ENCODE peak calls at places on chromosomes 2 and 18, in five cellular contexts. One of them, this sample, is unnamed.

GRCh38 chr2:23549821-23550535 is 165.0 kb downstream of the KLHL29 start:
- DNase-seq in GM12891: no peak
- DNase-seq in testis: no peak
- DNase-seq in right lobe of liver: no peak
- DNase-seq in H54: no peak
- DNase-seq in this sample: no peak

GRCh38 chr2:28461056-28461455 is 34.8 kb upstream of the PLB1 start:
- DNase-seq in GM12891: no peak
- DNase-seq in testis: no peak
- DNase-seq in right lobe of liver: no peak
- DNase-seq in H54: no peak
- DNase-seq in this sample: no peak

GRCh38 chr18:59835656-59836379 is 64.0 kb upstream of the PMAIP1 start:
- DNase-seq in GM12891: no peak
- DNase-seq in testis: no peak
- DNase-seq in right lobe of liver: no peak
- DNase-seq in H54: no peak
- DNase-seq in this sample: no peak

GRCh38 chr2:127621981-127622431 is 23.9 kb upstream of the GPR17 start:
- DNase-seq in GM12891: no peak
- DNase-seq in testis: no peak
- DNase-seq in right lobe of liver: no peak
- DNase-seq in H54: no peak
- DNase-seq in this sample: peak; percentile 12

GRCh38 chr2:64404743-64405142 is 49.2 kb upstream of the LGALSL start:
- DNase-seq in GM12891: no peak
- DNase-seq in testis: peak; percentile 68
- DNase-seq in right lobe of liver: peak; percentile 73
- DNase-seq in H54: no peak
- DNase-seq in this sample: no peak

GRCh38 chr2:30981101-30981500 is 157.1 kb downstream of the GALNT14 start:
- DNase-seq in GM12891: no peak
- DNase-seq in testis: no peak
- DNase-seq in right lobe of liver: no peak
- DNase-seq in H54: no peak
- DNase-seq in this sample: no peak

GRCh38 chr2:9060819-9061218 is 57.3 kb upstream of the MBOAT2 start:
- DNase-seq in GM12891: no peak
- DNase-seq in testis: no peak
- DNase-seq in right lobe of liver: no peak
- DNase-seq in H54: no peak
- DNase-seq in this sample: no peak

GRCh38 chr2:196924051-196924450 is 2.5 kb downstream of the PGAP1 start:
- DNase-seq in GM12891: no peak
- DNase-seq in testis: no peak
- DNase-seq in right lobe of liver: no peak
- DNase-seq in H54: no peak
- DNase-seq in this sample: no peak

GRCh38 chr2:68317971-68318685 is 1.6 kb downstream of the CNRIP1 start:
- DNase-seq in GM12891: no peak
- DNase-seq in testis: peak; percentile 21
- DNase-seq in right lobe of liver: no peak
- DNase-seq in H54: no peak
- DNase-seq in this sample: no peak

GRCh38 chr2:10446631-10447030 is 1.5 kb downstream of the ODC1 start:
- DNase-seq in GM12891: no peak
- DNase-seq in testis: no peak
- DNase-seq in right lobe of liver: no peak
- DNase-seq in H54: no peak
- DNase-seq in this sample: no peak

GRCh38 chr2:174778479-174778962 is 14.2 kb upstream of the CHRNA1 start:
- DNase-seq in GM12891: no peak
- DNase-seq in testis: no peak
- DNase-seq in right lobe of liver: no peak
- DNase-seq in H54: no peak
- DNase-seq in this sample: no peak

GRCh38 chr18:63824220-63824525 is 49.0 kb downstream of the SERPINB7 start:
- DNase-seq in GM12891: no peak
- DNase-seq in testis: no peak
- DNase-seq in right lobe of liver: no peak
- DNase-seq in H54: no peak
- DNase-seq in this sample: no peak

GRCh38 chr2:163662141-163662780 is 73.5 kb downstream of the FIGN start:
- DNase-seq in GM12891: no peak
- DNase-seq in testis: no peak
- DNase-seq in right lobe of liver: no peak
- DNase-seq in H54: no peak
- DNase-seq in this sample: no peak

GRCh38 chr2:227164745-227165350 is 424 bp downstream of the COL4A3 start:
- DNase-seq in GM12891: peak; percentile 25
- DNase-seq in testis: no peak
- DNase-seq in right lobe of liver: peak; percentile 57
- DNase-seq in H54: no peak
- DNase-seq in this sample: peak; percentile 33

GRCh38 chr2:176445831-176446433 is 176.7 kb downstream of the MTX2 start:
- DNase-seq in GM12891: no peak
- DNase-seq in testis: no peak
- DNase-seq in right lobe of liver: no peak
- DNase-seq in H54: peak; percentile 23
- DNase-seq in this sample: no peak

GRCh38 chr2:32553829-32554432 is 73.9 kb upstream of the TTC27 start:
- DNase-seq in GM12891: peak; percentile 11
- DNase-seq in testis: no peak
- DNase-seq in right lobe of liver: no peak
- DNase-seq in H54: peak; percentile 7
- DNase-seq in this sample: no peak

GRCh38 chr2:23221901-23222300 is 163.1 kb upstream of the KLHL29 start:
- DNase-seq in GM12891: no peak
- DNase-seq in testis: no peak
- DNase-seq in right lobe of liver: no peak
- DNase-seq in H54: no peak
- DNase-seq in this sample: no peak

GRCh38 chr2:219629976-219630695 is 2.7 kb downstream of the SLC4A3 start:
- DNase-seq in GM12891: no peak
- DNase-seq in testis: no peak
- DNase-seq in right lobe of liver: peak; percentile 37
- DNase-seq in H54: peak; percentile 76
- DNase-seq in this sample: no peak

GRCh38 chr18:51342815-51343214 is 145.3 kb upstream of the MEX3C start:
- DNase-seq in GM12891: no peak
- DNase-seq in testis: no peak
- DNase-seq in right lobe of liver: no peak
- DNase-seq in H54: no peak
- DNase-seq in this sample: no peak

GRCh38 chr2:161592713-161593112 is 31.5 kb upstream of the SLC4A10 start:
- DNase-seq in GM12891: no peak
- DNase-seq in testis: no peak
- DNase-seq in right lobe of liver: no peak
- DNase-seq in H54: no peak
- DNase-seq in this sample: no peak

GRCh38 chr2:74886811-74887210 is 52.9 kb downstream of the HK2 start:
- DNase-seq in GM12891: no peak
- DNase-seq in testis: no peak
- DNase-seq in right lobe of liver: no peak
- DNase-seq in H54: no peak
- DNase-seq in this sample: no peak

GRCh38 chr2:9790702-9791225 is 52.5 kb upstream of the TAF1B start:
- DNase-seq in GM12891: no peak
- DNase-seq in testis: no peak
- DNase-seq in right lobe of liver: no peak
- DNase-seq in H54: no peak
- DNase-seq in this sample: no peak

GRCh38 chr2:172431428-172431827 is 4.0 kb downstream of the ITGA6 start:
- DNase-seq in GM12891: no peak
- DNase-seq in testis: no peak
- DNase-seq in right lobe of liver: no peak
- DNase-seq in H54: no peak
- DNase-seq in this sample: no peak

GRCh38 chr18:69401475-69402218 is 959 bp downstream of the DOK6 start:
- DNase-seq in GM12891: no peak
- DNase-seq in testis: peak; percentile 14
- DNase-seq in right lobe of liver: no peak
- DNase-seq in H54: no peak
- DNase-seq in this sample: peak; percentile 5

GRCh38 chr18:79552140-79552631 is 127.4 kb upstream of the CTDP1 start:
- DNase-seq in GM12891: no peak
- DNase-seq in testis: no peak
- DNase-seq in right lobe of liver: peak; percentile 37
- DNase-seq in H54: no peak
- DNase-seq in this sample: no peak

GRCh38 chr18:75321431-75321830 is 106.1 kb downstream of the SMIM21 start:
- DNase-seq in GM12891: no peak
- DNase-seq in testis: no peak
- DNase-seq in right lobe of liver: no peak
- DNase-seq in H54: no peak
- DNase-seq in this sample: no peak

GRCh38 chr2:135050132-135050531 is 2.0 kb upstream of the RAB3GAP1 start:
- DNase-seq in GM12891: no peak
- DNase-seq in testis: no peak
- DNase-seq in right lobe of liver: no peak
- DNase-seq in H54: no peak
- DNase-seq in this sample: no peak

GRCh38 chr2:135055182-135055786 is 3.2 kb downstream of the RAB3GAP1 start:
- DNase-seq in GM12891: no peak
- DNase-seq in testis: no peak
- DNase-seq in right lobe of liver: no peak
- DNase-seq in H54: no peak
- DNase-seq in this sample: no peak

GRCh38 chr2:135050684-135051083 is 1.4 kb upstream of the RAB3GAP1 start:
- DNase-seq in GM12891: no peak
- DNase-seq in testis: no peak
- DNase-seq in right lobe of liver: no peak
- DNase-seq in H54: no peak
- DNase-seq in this sample: no peak

GRCh38 chr2:135052997-135053474 is 944 bp downstream of the RAB3GAP1 start:
- DNase-seq in GM12891: no peak
- DNase-seq in testis: peak; percentile 24
- DNase-seq in right lobe of liver: no peak
- DNase-seq in H54: no peak
- DNase-seq in this sample: no peak

DNA sequence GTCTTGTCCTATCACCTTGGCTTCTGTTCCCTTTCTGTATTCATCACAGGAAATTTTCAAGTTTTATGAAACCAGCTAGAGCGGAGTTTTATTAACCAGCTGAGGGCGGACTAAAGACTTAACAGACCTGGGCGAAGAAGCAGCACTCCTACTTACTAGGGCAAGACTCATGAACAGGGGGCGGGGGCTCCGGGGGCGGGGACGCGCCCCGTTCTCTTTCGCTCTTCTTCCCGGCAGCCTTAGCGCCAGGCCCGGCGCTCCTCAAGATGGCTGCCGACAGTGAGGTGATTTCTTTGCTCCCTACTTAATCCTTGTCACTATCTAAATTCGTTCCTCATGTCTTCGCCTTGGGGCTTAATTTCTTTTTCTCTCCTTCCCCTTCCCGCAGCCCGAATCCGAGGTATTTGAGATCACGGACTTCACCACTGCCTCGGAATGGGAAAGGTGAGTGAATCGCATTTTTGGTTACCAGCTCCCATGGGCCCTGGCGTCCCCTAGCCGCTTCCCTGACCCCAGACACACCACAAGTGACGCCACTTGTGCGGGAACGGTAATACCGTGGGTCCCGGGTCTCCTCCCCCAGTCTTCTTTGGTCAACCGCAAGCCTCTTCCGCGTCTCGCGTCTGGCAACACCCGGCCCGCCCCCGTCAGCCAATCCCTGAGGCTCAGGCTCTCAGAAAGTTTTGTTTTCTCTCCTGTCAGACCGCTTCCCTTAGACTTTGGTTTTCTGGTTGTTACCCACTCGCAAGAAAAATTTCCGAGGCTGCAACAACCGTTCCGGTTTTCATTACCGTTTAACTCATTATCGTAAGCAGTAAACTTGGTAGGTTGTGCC is at the start of gene RAB3GAP1:
- DNase-seq in GM12891: peak; percentile 78
- DNase-seq in testis: peak; percentile 86
- DNase-seq in right lobe of liver: peak; percentile 84
- DNase-seq in H54: peak; percentile 79
- DNase-seq in this sample: peak; percentile 77
- TF ChIP-seq POLR2A in GM12891: peak; percentile 96
- TF ChIP-seq POLR2A in testis: no peak
- TF ChIP-seq POLR2A in right lobe of liver: peak; percentile 48
- TF ChIP-seq POLR2A in H54: peak; percentile 65
- TF ChIP-seq POLR2A in this sample: peak; percentile 90

GRCh38 chr2:55437515-55438390 is 18.1 kb upstream of the CCDC88A start:
- DNase-seq in GM12891: no peak
- DNase-seq in testis: no peak
- DNase-seq in right lobe of liver: no peak
- DNase-seq in H54: no peak
- DNase-seq in this sample: no peak

GRCh38 chr2:55438391-55439100 is 18.9 kb upstream of the CCDC88A start:
- DNase-seq in GM12891: no peak
- DNase-seq in testis: no peak
- DNase-seq in right lobe of liver: no peak
- DNase-seq in H54: no peak
- DNase-seq in this sample: no peak

GRCh38 chr2:55441280-55441892 is 21.7 kb upstream of the CCDC88A start:
- DNase-seq in GM12891: no peak
- DNase-seq in testis: no peak
- DNase-seq in right lobe of liver: no peak
- DNase-seq in H54: no peak
- DNase-seq in this sample: no peak

GRCh38 chr2:55439101-55439397 is 19.4 kb upstream of the CCDC88A start:
- DNase-seq in GM12891: no peak
- DNase-seq in testis: no peak
- DNase-seq in right lobe of liver: no peak
- DNase-seq in H54: no peak
- DNase-seq in this sample: no peak
- TF ChIP-seq POLR2A in GM12891: no peak
- TF ChIP-seq POLR2A in testis: no peak
- TF ChIP-seq POLR2A in right lobe of liver: no peak
- TF ChIP-seq POLR2A in H54: no peak
- TF ChIP-seq POLR2A in this sample: no peak

GRCh38 chr2:217944923-217945322 is 57.9 kb downstream of the TNS1 start:
- DNase-seq in GM12891: no peak
- DNase-seq in testis: no peak
- DNase-seq in right lobe of liver: no peak
- DNase-seq in H54: no peak
- DNase-seq in this sample: no peak

GRCh38 chr2:217944366-217944765 is 58.4 kb downstream of the TNS1 start:
- DNase-seq in GM12891: no peak
- DNase-seq in testis: no peak
- DNase-seq in right lobe of liver: no peak
- DNase-seq in H54: no peak
- DNase-seq in this sample: no peak

GRCh38 chr2:217941886-217942728 is 60.7 kb downstream of the TNS1 start:
- DNase-seq in GM12891: no peak
- DNase-seq in testis: no peak
- DNase-seq in right lobe of liver: no peak
- DNase-seq in H54: no peak
- DNase-seq in this sample: no peak

GRCh38 chr2:217942731-217943335 is 60.0 kb downstream of the TNS1 start:
- DNase-seq in GM12891: no peak
- DNase-seq in testis: no peak
- DNase-seq in right lobe of liver: peak; percentile 90
- DNase-seq in H54: no peak
- DNase-seq in this sample: no peak

GRCh38 chr2:217943379-217944321 is 59.1 kb downstream of the TNS1 start:
- DNase-seq in GM12891: peak; percentile 56
- DNase-seq in testis: peak; percentile 78
- DNase-seq in right lobe of liver: peak; percentile 96
- DNase-seq in H54: peak; percentile 63
- DNase-seq in this sample: no peak
- TF ChIP-seq POLR2A in GM12891: no peak
- TF ChIP-seq POLR2A in testis: no peak
- TF ChIP-seq POLR2A in right lobe of liver: peak; percentile 99
- TF ChIP-seq POLR2A in H54: peak; percentile 34
- TF ChIP-seq POLR2A in this sample: no peak

GRCh38 chr2:46683541-46683940 is 204.2 kb downstream of the TMEM247 start:
- DNase-seq in GM12891: no peak
- DNase-seq in testis: no peak
- DNase-seq in right lobe of liver: no peak
- DNase-seq in H54: no peak
- DNase-seq in this sample: no peak
- TF ChIP-seq POLR2A in GM12891: no peak
- TF ChIP-seq POLR2A in testis: no peak
- TF ChIP-seq POLR2A in right lobe of liver: no peak
- TF ChIP-seq POLR2A in H54: no peak
- TF ChIP-seq POLR2A in this sample: no peak